ENCODE peak calls at places on chromosomes 7 and 10, in four cellular contexts. E is K562, A is SK-N-SH, K is HepG2. I is an unnamed sample.

GRCh38 chr7:131544449-131545425 is 11.7 kb downstream of the PODXL start:
- DNase-seq in E (peak), A (peak), K (peak), I (no peak)

GRCh38 chr7:128215739-128216138 is 25.3 kb upstream of the LEP start:
- DNase-seq in K (no peak), A (peak), E (no peak), I (no peak)

GRCh38 chr7:105637755-105638154 is 56.5 kb upstream of the EFCAB10 start:
- DNase-seq in K (no peak), A (no peak), E (no peak), I (no peak)

GRCh38 chr10:77306666-77307065 is 330.9 kb downstream of the KCNMA1 start:
- DNase-seq in K (no peak), E (no peak), A (no peak), I (no peak)

GRCh38 chr10:78927257-78927995 is 141.3 kb upstream of the ZMIZ1 start:
- DNase-seq in E (no peak), A (no peak), K (no peak), I (peak)

GRCh38 chr10:114172776-114173555 is 1.0 kb downstream of the CCDC186 start:
- DNase-seq in E (no peak), K (no peak), A (no peak), I (no peak)

GRCh38 chr7:30142710-30143109 is 7.9 kb downstream of the MTURN start:
- DNase-seq in E (no peak), A (no peak), K (peak), I (peak)

GRCh38 chr10:68088744-68089143 is 13.7 kb upstream of the HERC4 start:
- DNase-seq in K (no peak), A (no peak), E (no peak), I (no peak)

GRCh38 chr7:70829221-70830059 is 302.5 kb upstream of the GALNT17 start:
- DNase-seq in A (peak), K (peak), E (peak), I (peak)

GRCh38 chr7:35975851-35976454 is 175.1 kb downstream of the SEPTIN7 start:
- DNase-seq in A (peak), K (peak), E (peak), I (peak)

GRCh38 chr10:103445767-103446567 is 6.2 kb downstream of the CALHM2 start:
- DNase-seq in E (no peak), A (no peak), K (no peak), I (no peak)

GRCh38 chr10:113960617-113961260 is 82.9 kb upstream of the ADRB1 start:
- DNase-seq in A (no peak), K (peak), E (no peak), I (no peak)

GRCh38 chr10:73907841-73908517 is 3.0 kb upstream of the PLAU start:
- DNase-seq in K (no peak), E (peak), A (no peak), I (no peak)

GRCh38 chr10:60894816-60895215 is 49.2 kb downstream of the RHOBTB1 start:
- DNase-seq in E (no peak), K (peak), A (no peak), I (no peak)

GRCh38 chr10:70541738-70542564 is 60.6 kb downstream of the PRF1 start:
- DNase-seq in A (no peak), K (no peak), E (peak), I (no peak)

GRCh38 chr7:111734955-111735660 is 172.8 kb upstream of the IMMP2L start:
- DNase-seq in E (no peak), A (no peak), K (no peak), I (no peak)

GRCh38 chr10:119449210-119449584 is 93.3 kb downstream of the RGS10 start:
- DNase-seq in E (no peak), K (no peak), A (no peak), I (no peak)

GRCh38 chr10:48976208-48976607 is 36.6 kb upstream of the LRRC18 start:
- DNase-seq in A (peak), K (peak), E (peak), I (peak)

GRCh38 chr7:68364871-68365625 is 1233.2 kb upstream of the AUTS2 start:
- DNase-seq in A (peak), K (no peak), E (no peak), I (no peak)

GRCh38 chr7:75924251-75924650 is 9.3 kb downstream of the POR start:
- DNase-seq in A (no peak), E (no peak), K (no peak), I (no peak)

GRCh38 chr10:124045245-124045644 is 48.2 kb downstream of the CHST15 start:
- DNase-seq in E (no peak), A (no peak), K (no peak), I (no peak)

GRCh38 chr10:71716406-71716805 is 3.2 kb downstream of the C10orf105 start:
- DNase-seq in K (no peak), E (no peak), A (no peak), I (no peak)

GRCh38 chr7:6436385-6436685 is 11.4 kb downstream of the DAGLB start:
- DNase-seq in K (no peak), E (no peak), A (no peak), I (no peak)

GRCh38 chr7:137734221-137734620 is 112.6 kb downstream of the DGKI start:
- DNase-seq in K (no peak), E (no peak), A (no peak), I (no peak)

GRCh38 chr10:1127629-1128028 is 71.4 kb downstream of the WDR37 start:
- DNase-seq in E (no peak), A (no peak), K (no peak), I (no peak)

GRCh38 chr10:50788951-50789904 is 49.5 kb downstream of the ASAH2B start:
- DNase-seq in E (peak), K (peak), A (peak), I (peak)

GRCh38 chr10:130956251-130956650 is 355.3 kb downstream of the TCERG1L start:
- DNase-seq in E (no peak), K (no peak), A (no peak), I (no peak)

GRCh38 chr10:19966751-19967150 is 150.5 kb downstream of the PLXDC2 start:
- DNase-seq in A (peak), K (no peak), E (no peak), I (no peak)

GRCh38 chr10:42454313-42454712 is 184.1 kb downstream of the ZNF33B start:
- DNase-seq in K (no peak), A (no peak), E (no peak), I (no peak)

GRCh38 chr7:7157177-7157886 is 25.0 kb upstream of the C1GALT1 start:
- DNase-seq in A (no peak), E (no peak), K (no peak), I (no peak)

GRCh38 chr7:13742719-13743640 is 246.5 kb downstream of the ETV1 start:
- DNase-seq in K (no peak), A (peak), E (peak), I (peak)

GRCh38 chr10:50360486-50360885 is 109.2 kb upstream of the ASAH2 start:
- DNase-seq in A (no peak), E (no peak), K (no peak), I (no peak)

GRCh38 chr7:85274452-85274851 is 87.6 kb upstream of the SEMA3D start:
- DNase-seq in A (no peak), K (no peak), E (no peak), I (no peak)

GRCh38 chr10:14775656-14776055 is 959 bp upstream of the FAM107B start:
- DNase-seq in A (no peak), E (no peak), K (no peak), I (no peak)

DNA sequence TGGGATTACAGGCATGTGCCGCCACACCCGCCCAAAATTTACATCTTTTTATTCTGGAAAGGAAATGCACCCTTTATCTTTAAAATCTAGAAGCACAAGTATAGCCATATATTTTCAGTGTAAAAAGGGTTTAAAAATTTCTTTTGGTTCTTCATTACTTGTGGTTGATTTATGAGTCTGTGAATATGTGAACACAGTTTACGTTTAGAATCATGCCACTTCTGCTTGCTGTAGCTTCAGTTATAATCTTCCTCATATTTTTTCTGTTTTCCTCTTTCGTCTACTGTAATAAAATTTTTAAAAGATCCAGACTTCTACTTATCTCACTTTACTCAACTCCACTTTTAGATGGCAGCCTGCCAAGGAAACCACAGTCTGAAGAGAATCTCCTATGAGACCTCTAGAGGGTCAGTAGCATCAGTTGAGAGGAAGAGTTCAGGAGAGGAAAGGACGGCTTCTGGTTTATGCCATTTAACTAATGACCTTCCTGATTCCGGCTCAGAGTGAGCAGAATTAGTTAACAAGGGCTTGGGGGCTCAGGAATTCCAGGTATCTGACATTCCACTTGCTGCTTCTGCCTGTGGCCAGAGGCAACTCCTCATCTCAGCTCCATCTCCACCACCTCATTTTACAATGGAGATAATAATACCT is 21.4 kb downstream of the CREB5 start:
- DNase-seq in A (peak), E (peak), K (no peak), I (no peak)
- TF ChIP-seq SIN3A in A (no peak), E (no peak), K (no peak), I (no peak)

DNA sequence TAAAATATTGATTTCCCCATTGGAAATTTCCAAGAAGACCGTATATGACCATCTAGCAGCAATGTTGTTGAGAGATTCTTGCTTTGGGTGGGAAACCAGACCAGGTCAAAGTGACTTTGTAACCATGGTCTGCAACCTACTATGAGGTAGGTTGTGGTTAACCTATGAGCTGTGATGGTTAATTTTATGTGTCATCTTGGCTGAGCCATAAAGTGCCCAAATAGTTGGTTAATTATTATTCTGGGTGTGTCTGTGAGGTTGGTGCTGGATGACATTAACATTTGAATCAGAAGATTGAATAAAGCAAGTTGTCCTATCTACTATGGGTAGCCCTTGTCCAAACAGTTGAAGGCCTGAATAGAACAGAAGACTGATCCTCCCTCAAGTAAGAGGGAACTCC is 18.3 kb upstream of the RALA start:
- DNase-seq in A (no peak), E (no peak), K (no peak), I (no peak)
- TF ChIP-seq ELF1 in A (no peak), E (no peak), K (no peak), I (no peak)

DNA sequence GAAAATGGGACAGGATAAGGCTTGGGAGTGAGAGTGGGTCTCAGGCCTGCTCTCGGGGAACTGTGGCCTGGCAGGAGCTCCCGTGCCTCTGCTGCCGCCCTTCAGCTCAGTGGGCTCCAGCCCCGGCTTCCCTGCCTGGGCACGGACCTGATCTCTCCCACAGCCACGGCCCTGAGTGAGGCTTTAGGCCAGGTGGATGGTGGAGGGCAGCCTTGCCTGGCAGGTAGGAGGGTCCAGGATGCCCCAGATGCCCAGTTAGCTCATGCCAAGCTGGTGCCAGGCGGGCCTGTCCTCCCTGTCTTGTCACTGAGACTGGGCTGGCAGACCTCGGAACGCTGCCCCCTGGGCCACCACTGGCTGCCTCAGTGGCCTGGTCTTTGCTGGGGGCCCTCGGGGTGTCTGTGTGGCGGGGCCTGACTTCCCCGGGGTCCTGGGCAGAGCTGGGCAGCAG is 116.6 kb downstream of the INPP5A start:
- DNase-seq in E (no peak), K (no peak), A (peak), I (no peak)
- H3K4me3 ChIP-seq in E (no peak), K (no peak), A (no peak), I (no peak)

GRCh38 chr7:73705551-73705920 is 13.9 kb downstream of the STX1A start:
- DNase-seq in K (no peak), A (peak), E (no peak), I (no peak)

GRCh38 chr7:73703225-73703624 is 16.2 kb downstream of the STX1A start:
- DNase-seq in A (peak), K (no peak), E (no peak), I (no peak)

GRCh38 chr7:73704640-73705550 is 14.6 kb downstream of the STX1A start:
- DNase-seq in E (no peak), A (peak), K (no peak), I (no peak)

GRCh38 chr7:73703649-73703984 is 15.9 kb downstream of the STX1A start:
- DNase-seq in A (no peak), K (no peak), E (no peak), I (no peak)

DNA sequence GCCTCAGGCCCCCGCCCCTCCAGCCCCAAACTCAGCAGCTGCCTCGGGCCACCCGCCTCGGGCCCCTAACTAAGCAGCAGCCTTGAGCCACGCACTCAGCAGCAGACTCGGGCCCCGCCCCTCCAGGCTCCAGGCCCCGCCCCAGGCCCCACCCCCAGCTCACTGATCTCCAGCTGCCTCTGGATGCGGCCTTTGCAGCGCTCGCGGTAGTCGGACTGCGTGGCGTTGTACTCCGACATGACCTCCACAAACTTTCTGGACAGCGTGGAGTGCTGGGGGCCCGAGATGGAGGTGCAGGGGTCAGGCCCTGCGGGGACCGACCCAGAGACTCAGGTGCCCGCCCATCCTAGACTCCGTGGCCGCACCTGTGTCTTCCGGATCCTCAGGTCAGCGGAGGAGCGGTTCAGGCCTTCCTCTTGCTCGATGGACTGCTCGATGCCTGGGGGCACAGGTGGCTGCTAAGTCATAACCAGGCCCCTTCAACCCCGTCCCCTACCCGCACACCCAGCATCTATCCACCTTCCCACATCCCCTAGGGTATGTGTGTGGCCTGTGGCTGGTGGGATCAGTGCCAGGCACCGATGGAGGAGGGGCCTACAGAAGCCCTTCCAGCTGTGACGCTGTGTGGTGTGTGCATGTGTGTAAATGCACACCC is 15.4 kb downstream of the STX1A start:
- DNase-seq in K (no peak), A (peak), E (peak), I (no peak)
- TF ChIP-seq SIN3A in K (no peak), A (no peak), E (peak), I (no peak)

I was measured in HCT116.